ENCODE peak calls at places on chromosomes 2 and 18, in six cellular contexts. One of them, this sample, is unnamed.

GRCh38 chr2:177419274-177419673 is 26.7 kb downstream of the AGPS start:
- DNase-seq in K562: no peak
- DNase-seq in GM12878: no peak
- DNase-seq in A549: no peak
- DNase-seq in endothelial cell of umbilical vein: no peak
- DNase-seq in HepG2: no peak
- DNase-seq in this sample: peak; percentile 28

GRCh38 chr2:64522843-64523428 is 1.2 kb upstream of the AFTPH start:
- DNase-seq in HepG2: peak; percentile 83
- DNase-seq in A549: peak; percentile 51
- DNase-seq in K562: peak; percentile 86
- DNase-seq in endothelial cell of umbilical vein: peak; percentile 87
- DNase-seq in GM12878: peak; percentile 60
- DNase-seq in this sample: peak; percentile 93

GRCh38 chr2:201580486-201580885 is 62.8 kb downstream of the TMEM237 start:
- DNase-seq in GM12878: no peak
- DNase-seq in HepG2: peak; percentile 44
- DNase-seq in K562: no peak
- DNase-seq in A549: peak; percentile 5
- DNase-seq in endothelial cell of umbilical vein: peak; percentile 11
- DNase-seq in this sample: peak; percentile 40

GRCh38 chr18:13470555-13471494 is 252.3 kb downstream of the LDLRAD4 start:
- DNase-seq in A549: no peak
- DNase-seq in HepG2: peak; percentile 63
- DNase-seq in K562: no peak
- DNase-seq in endothelial cell of umbilical vein: no peak
- DNase-seq in GM12878: no peak
- DNase-seq in this sample: no peak

GRCh38 chr2:96145028-96145939 is at the start of gene DUSP2:
- DNase-seq in GM12878: peak; percentile 85
- DNase-seq in HepG2: no peak
- DNase-seq in K562: no peak
- DNase-seq in endothelial cell of umbilical vein: peak; percentile 56
- DNase-seq in A549: peak; percentile 18
- DNase-seq in this sample: peak; percentile 98

GRCh38 chr2:117470311-117471095 is 344.0 kb upstream of the DDX18 start:
- DNase-seq in HepG2: peak; percentile 69
- DNase-seq in GM12878: no peak
- DNase-seq in A549: no peak
- DNase-seq in K562: peak; percentile 48
- DNase-seq in endothelial cell of umbilical vein: no peak
- DNase-seq in this sample: peak; percentile 77

GRCh38 chr2:217729426-217730058 is 273.3 kb downstream of the TNS1 start:
- DNase-seq in endothelial cell of umbilical vein: no peak
- DNase-seq in GM12878: no peak
- DNase-seq in A549: no peak
- DNase-seq in HepG2: no peak
- DNase-seq in K562: no peak
- DNase-seq in this sample: no peak

GRCh38 chr18:43671431-43671830 is 394.1 kb upstream of the SYT4 start:
- DNase-seq in K562: no peak
- DNase-seq in HepG2: no peak
- DNase-seq in GM12878: no peak
- DNase-seq in endothelial cell of umbilical vein: no peak
- DNase-seq in A549: no peak
- DNase-seq in this sample: no peak

GRCh38 chr2:228377533-228377932 is 196.0 kb upstream of the SPHKAP start:
- DNase-seq in HepG2: no peak
- DNase-seq in endothelial cell of umbilical vein: no peak
- DNase-seq in A549: no peak
- DNase-seq in K562: no peak
- DNase-seq in GM12878: no peak
- DNase-seq in this sample: no peak

GRCh38 chr2:25824216-25824615 is 54.1 kb downstream of the ASXL2 start:
- DNase-seq in GM12878: no peak
- DNase-seq in endothelial cell of umbilical vein: no peak
- DNase-seq in HepG2: no peak
- DNase-seq in K562: no peak
- DNase-seq in A549: no peak
- DNase-seq in this sample: no peak

GRCh38 chr2:20611077-20611843 is 39.6 kb downstream of the HS1BP3 start:
- DNase-seq in K562: no peak
- DNase-seq in endothelial cell of umbilical vein: peak; percentile 99
- DNase-seq in A549: no peak
- DNase-seq in GM12878: no peak
- DNase-seq in HepG2: peak; percentile 100
- DNase-seq in this sample: no peak

GRCh38 chr18:68817584-68817983 is 19.7 kb downstream of the CCDC102B start:
- DNase-seq in A549: no peak
- DNase-seq in endothelial cell of umbilical vein: no peak
- DNase-seq in HepG2: no peak
- DNase-seq in K562: no peak
- DNase-seq in GM12878: no peak
- DNase-seq in this sample: no peak

GRCh38 chr18:56538756-56539155 is 99.6 kb downstream of the TXNL1 start:
- DNase-seq in K562: no peak
- DNase-seq in endothelial cell of umbilical vein: no peak
- DNase-seq in HepG2: no peak
- DNase-seq in A549: no peak
- DNase-seq in GM12878: no peak
- DNase-seq in this sample: no peak

GRCh38 chr18:5543854-5544389 is at the start of gene EPB41L3:
- DNase-seq in K562: no peak
- DNase-seq in endothelial cell of umbilical vein: peak; percentile 61
- DNase-seq in GM12878: no peak
- DNase-seq in A549: no peak
- DNase-seq in HepG2: no peak
- DNase-seq in this sample: no peak

GRCh38 chr2:208978966-208979365 is 444.9 kb upstream of the MAP2 start:
- DNase-seq in HepG2: no peak
- DNase-seq in A549: no peak
- DNase-seq in K562: no peak
- DNase-seq in GM12878: no peak
- DNase-seq in endothelial cell of umbilical vein: no peak
- DNase-seq in this sample: no peak

GRCh38 chr2:85395912-85396475 is 14.2 kb downstream of the CAPG start:
- DNase-seq in HepG2: no peak
- DNase-seq in GM12878: no peak
- DNase-seq in A549: no peak
- DNase-seq in K562: no peak
- DNase-seq in endothelial cell of umbilical vein: no peak
- DNase-seq in this sample: no peak

GRCh38 chr2:218860950-218861381 is 1.4 kb downstream of the WNT6 start:
- DNase-seq in endothelial cell of umbilical vein: peak; percentile 22
- DNase-seq in GM12878: no peak
- DNase-seq in A549: no peak
- DNase-seq in HepG2: peak; percentile 78
- DNase-seq in K562: peak; percentile 76
- DNase-seq in this sample: peak; percentile 92

GRCh38 chr2:211371465-211371864 is 815.1 kb downstream of the CPS1 start:
- DNase-seq in GM12878: no peak
- DNase-seq in A549: no peak
- DNase-seq in HepG2: no peak
- DNase-seq in K562: no peak
- DNase-seq in endothelial cell of umbilical vein: no peak
- DNase-seq in this sample: no peak

GRCh38 chr18:49476664-49477411 is 10.2 kb downstream of the C18orf32 start:
- DNase-seq in HepG2: no peak
- DNase-seq in GM12878: no peak
- DNase-seq in A549: peak; percentile 17
- DNase-seq in K562: peak; percentile 45
- DNase-seq in endothelial cell of umbilical vein: peak; percentile 89
- DNase-seq in this sample: peak; percentile 81

GRCh38 chr2:1754461-1755170 is 10.3 kb upstream of the PXDN start:
- DNase-seq in K562: no peak
- DNase-seq in endothelial cell of umbilical vein: no peak
- DNase-seq in HepG2: no peak
- DNase-seq in GM12878: no peak
- DNase-seq in A549: no peak
- DNase-seq in this sample: no peak

GRCh38 chr2:3768960-3769765 is 65.8 kb downstream of the DCDC2C start:
- DNase-seq in HepG2: no peak
- DNase-seq in K562: no peak
- DNase-seq in endothelial cell of umbilical vein: no peak
- DNase-seq in A549: no peak
- DNase-seq in GM12878: no peak
- DNase-seq in this sample: no peak

GRCh38 chr2:95022309-95023221 is 2.9 kb upstream of the MAL start:
- DNase-seq in A549: peak; percentile 67
- DNase-seq in K562: peak; percentile 70
- DNase-seq in GM12878: peak; percentile 69
- DNase-seq in endothelial cell of umbilical vein: peak; percentile 56
- DNase-seq in HepG2: peak; percentile 53
- DNase-seq in this sample: peak; percentile 79

GRCh38 chr2:136653836-136654235 is 111.5 kb upstream of the THSD7B start:
- DNase-seq in endothelial cell of umbilical vein: no peak
- DNase-seq in K562: no peak
- DNase-seq in HepG2: no peak
- DNase-seq in A549: no peak
- DNase-seq in GM12878: no peak
- DNase-seq in this sample: no peak

GRCh38 chr2:224570328-224570993 is 14.7 kb downstream of the CUL3 start:
- DNase-seq in GM12878: no peak
- DNase-seq in A549: no peak
- DNase-seq in K562: no peak
- DNase-seq in endothelial cell of umbilical vein: no peak
- DNase-seq in HepG2: no peak
- DNase-seq in this sample: no peak

GRCh38 chr2:36667931-36668330 is 28.6 kb upstream of the VIT start:
- DNase-seq in GM12878: no peak
- DNase-seq in K562: no peak
- DNase-seq in endothelial cell of umbilical vein: peak; percentile 36
- DNase-seq in HepG2: no peak
- DNase-seq in A549: no peak
- DNase-seq in this sample: no peak

GRCh38 chr18:35074581-35074980 is 33.4 kb downstream of the MAPRE2 start:
- DNase-seq in endothelial cell of umbilical vein: peak; percentile 19
- DNase-seq in A549: no peak
- DNase-seq in GM12878: no peak
- DNase-seq in K562: no peak
- DNase-seq in HepG2: no peak
- DNase-seq in this sample: no peak

GRCh38 chr18:28183418-28184078 is 6.6 kb upstream of the CDH2 start:
- DNase-seq in endothelial cell of umbilical vein: no peak
- DNase-seq in K562: no peak
- DNase-seq in HepG2: peak; percentile 82
- DNase-seq in GM12878: no peak
- DNase-seq in A549: no peak
- DNase-seq in this sample: no peak

DNA sequence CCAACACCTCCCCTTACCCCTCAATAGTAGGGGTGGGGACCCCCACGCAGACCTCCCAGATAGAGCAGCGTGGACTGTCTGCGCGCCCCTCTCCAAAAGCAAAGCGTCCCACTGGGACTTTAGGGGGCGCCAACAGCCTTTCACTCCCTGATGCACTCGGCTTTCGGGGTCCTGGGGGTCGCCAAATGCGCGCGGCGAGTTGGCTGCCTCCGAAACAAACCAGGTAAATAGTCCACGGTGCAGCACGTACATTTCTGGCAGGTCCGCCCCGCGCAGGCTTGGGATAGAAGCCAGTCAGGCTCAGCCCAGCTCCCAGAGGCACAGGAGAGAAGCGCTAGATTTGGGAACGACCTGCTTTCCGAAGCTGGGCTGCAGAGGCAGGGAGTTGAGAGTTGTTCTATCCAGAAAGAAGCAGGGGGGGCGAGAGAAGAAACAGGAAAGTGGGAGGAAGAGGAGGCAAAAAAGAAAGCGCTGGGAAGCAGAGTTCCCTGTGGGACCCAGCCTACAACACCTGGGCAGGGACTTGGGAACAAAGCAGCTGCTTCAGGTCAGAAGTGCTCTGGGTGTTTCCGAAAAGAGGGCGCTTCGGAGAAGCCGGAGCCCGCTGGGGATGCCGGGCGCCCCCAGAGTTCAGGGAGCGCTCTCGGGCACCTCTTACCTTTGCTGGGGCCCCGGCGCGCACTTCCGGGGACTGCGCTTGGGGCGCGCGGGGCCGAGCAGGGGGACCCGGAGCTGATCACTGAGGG is 544 bp downstream of the EVA1A start:
- DNase-seq in K562: no peak
- DNase-seq in HepG2: no peak
- DNase-seq in GM12878: no peak
- DNase-seq in A549: peak; percentile 9
- DNase-seq in endothelial cell of umbilical vein: peak; percentile 56
- DNase-seq in this sample: no peak
- TF ChIP-seq MYC in K562: no peak
- TF ChIP-seq MYC in HepG2: peak; percentile 45
- TF ChIP-seq MYC in GM12878: no peak
- TF ChIP-seq MYC in A549: no peak
- TF ChIP-seq MYC in endothelial cell of umbilical vein: no peak
- TF ChIP-seq MYC in this sample: no peak

GRCh38 chr2:56739421-56739820 is 555.6 kb downstream of the CCDC85A start:
- DNase-seq in HepG2: no peak
- DNase-seq in GM12878: no peak
- DNase-seq in A549: no peak
- DNase-seq in endothelial cell of umbilical vein: no peak
- DNase-seq in K562: no peak
- DNase-seq in this sample: no peak

GRCh38 chr2:56743807-56744206 is 560.0 kb downstream of the CCDC85A start:
- DNase-seq in A549: no peak
- DNase-seq in endothelial cell of umbilical vein: no peak
- DNase-seq in HepG2: no peak
- DNase-seq in GM12878: no peak
- DNase-seq in K562: no peak
- DNase-seq in this sample: no peak

GRCh38 chr2:56741601-56742102 is 557.9 kb downstream of the CCDC85A start:
- DNase-seq in HepG2: peak; percentile 18
- DNase-seq in endothelial cell of umbilical vein: peak; percentile 67
- DNase-seq in K562: no peak
- DNase-seq in A549: peak; percentile 84
- DNase-seq in GM12878: no peak
- DNase-seq in this sample: peak; percentile 2
- TF ChIP-seq MYC in HepG2: no peak
- TF ChIP-seq MYC in endothelial cell of umbilical vein: no peak
- TF ChIP-seq MYC in K562: no peak
- TF ChIP-seq MYC in A549: no peak
- TF ChIP-seq MYC in GM12878: no peak
- TF ChIP-seq MYC in this sample: no peak

GRCh38 chr2:120632796-120633646 is 102.6 kb upstream of the GLI2 start:
- DNase-seq in endothelial cell of umbilical vein: no peak
- DNase-seq in GM12878: no peak
- DNase-seq in K562: no peak
- DNase-seq in A549: no peak
- DNase-seq in HepG2: peak; percentile 50
- DNase-seq in this sample: no peak
- TF ChIP-seq MYC in endothelial cell of umbilical vein: no peak
- TF ChIP-seq MYC in GM12878: no peak
- TF ChIP-seq MYC in K562: no peak
- TF ChIP-seq MYC in A549: no peak
- TF ChIP-seq MYC in HepG2: no peak
- TF ChIP-seq MYC in this sample: no peak

DNA sequence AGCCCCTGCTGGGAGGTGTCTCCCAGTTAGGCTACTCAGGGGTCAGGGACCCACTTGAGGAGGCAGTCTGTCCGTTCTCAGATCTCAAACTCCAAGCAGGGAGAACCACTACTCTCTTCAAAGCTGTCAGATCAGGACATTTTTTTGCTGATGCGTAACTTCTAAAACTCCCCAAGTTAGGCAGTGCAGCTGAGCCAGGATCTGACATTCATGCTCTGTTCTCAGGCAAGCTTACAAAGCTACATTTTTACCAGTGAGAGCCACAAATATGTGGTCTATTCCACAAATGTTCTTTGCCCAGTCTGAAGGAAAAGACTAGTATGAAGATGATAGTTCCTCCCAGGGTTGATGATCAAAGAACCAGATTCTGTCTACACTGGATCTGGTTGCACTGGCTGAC is 184.1 kb downstream of the MTCL1 start:
- DNase-seq in HepG2: no peak
- DNase-seq in endothelial cell of umbilical vein: no peak
- DNase-seq in A549: no peak
- DNase-seq in K562: no peak
- DNase-seq in GM12878: no peak
- DNase-seq in this sample: no peak
- TF ChIP-seq MYC in HepG2: no peak
- TF ChIP-seq MYC in endothelial cell of umbilical vein: no peak
- TF ChIP-seq MYC in A549: no peak
- TF ChIP-seq MYC in K562: no peak
- TF ChIP-seq MYC in GM12878: no peak
- TF ChIP-seq MYC in this sample: no peak

This sample was measured in NB4.